ENCODE peak calls at places on chromosomes 2 and 18, in four cellular contexts. One of them, this sample, is unnamed.

GRCh38 chr2:109562421-109562820 is 51.3 kb downstream of the SEPTIN10 start:
- DNase-seq in esophagus squamous epithelium: no peak
- DNase-seq in prostate gland: no peak
- DNase-seq in body of pancreas: no peak
- DNase-seq in this sample: no peak

GRCh38 chr18:74540689-74541421 is 6.6 kb downstream of the CNDP1 start:
- DNase-seq in body of pancreas: no peak
- DNase-seq in prostate gland: no peak
- DNase-seq in esophagus squamous epithelium: no peak
- DNase-seq in this sample: no peak

GRCh38 chr2:47063159-47063930 is 91.8 kb downstream of the STPG4 start:
- DNase-seq in esophagus squamous epithelium: no peak
- DNase-seq in prostate gland: no peak
- DNase-seq in body of pancreas: no peak
- DNase-seq in this sample: no peak

GRCh38 chr18:31162825-31163435 is at the start of gene DSC1:
- DNase-seq in body of pancreas: no peak
- DNase-seq in esophagus squamous epithelium: no peak
- DNase-seq in prostate gland: no peak
- DNase-seq in this sample: no peak

GRCh38 chr2:15660491-15661294 is 69.0 kb downstream of the DDX1 start:
- DNase-seq in esophagus squamous epithelium: no peak
- DNase-seq in body of pancreas: no peak
- DNase-seq in prostate gland: no peak
- DNase-seq in this sample: no peak

GRCh38 chr2:11640132-11640531 is 29.9 kb downstream of the NTSR2 start:
- DNase-seq in prostate gland: no peak
- DNase-seq in body of pancreas: no peak
- DNase-seq in esophagus squamous epithelium: no peak
- DNase-seq in this sample: no peak

GRCh38 chr2:207506426-207506825 is 23.3 kb upstream of the CREB1 start:
- DNase-seq in prostate gland: no peak
- DNase-seq in esophagus squamous epithelium: no peak
- DNase-seq in body of pancreas: no peak
- DNase-seq in this sample: no peak

GRCh38 chr2:240839152-240840143 is 19.4 kb upstream of the KIF1A start:
- DNase-seq in prostate gland: no peak
- DNase-seq in body of pancreas: no peak
- DNase-seq in esophagus squamous epithelium: no peak
- DNase-seq in this sample: no peak

GRCh38 chr2:42224422-42225067 is 55.4 kb downstream of the EML4 start:
- DNase-seq in esophagus squamous epithelium: no peak
- DNase-seq in prostate gland: no peak
- DNase-seq in body of pancreas: no peak
- DNase-seq in this sample: no peak

GRCh38 chr2:98254504-98255059 is 91.7 kb upstream of the CNGA3 start:
- DNase-seq in esophagus squamous epithelium: no peak
- DNase-seq in body of pancreas: no peak
- DNase-seq in prostate gland: no peak
- DNase-seq in this sample: no peak

GRCh38 chr2:152569186-152569585 is 148.1 kb downstream of the PRPF40A start:
- DNase-seq in esophagus squamous epithelium: no peak
- DNase-seq in prostate gland: no peak
- DNase-seq in body of pancreas: no peak
- DNase-seq in this sample: no peak

GRCh38 chr2:95278051-95278471 is 3.8 kb downstream of the PROM2 start:
- DNase-seq in esophagus squamous epithelium: no peak
- DNase-seq in prostate gland: no peak
- DNase-seq in body of pancreas: no peak
- DNase-seq in this sample: no peak
- TF ChIP-seq POLR2A in esophagus squamous epithelium: no peak
- TF ChIP-seq POLR2A in prostate gland: no peak
- TF ChIP-seq POLR2A in body of pancreas: no peak
- TF ChIP-seq POLR2A in this sample: no peak

GRCh38 chr2:28765316-28765715 is 13.7 kb downstream of the PPP1CB start:
- DNase-seq in body of pancreas: no peak
- DNase-seq in prostate gland: no peak
- DNase-seq in esophagus squamous epithelium: no peak
- DNase-seq in this sample: no peak

GRCh38 chr2:28764909-28765308 is 13.3 kb downstream of the PPP1CB start:
- DNase-seq in esophagus squamous epithelium: no peak
- DNase-seq in prostate gland: no peak
- DNase-seq in body of pancreas: no peak
- DNase-seq in this sample: no peak

GRCh38 chr2:28766070-28766469 is 14.4 kb downstream of the PPP1CB start:
- DNase-seq in prostate gland: no peak
- DNase-seq in esophagus squamous epithelium: no peak
- DNase-seq in body of pancreas: no peak
- DNase-seq in this sample: no peak

GRCh38 chr2:28767367-28767766 is 15.7 kb downstream of the PPP1CB start:
- DNase-seq in prostate gland: no peak
- DNase-seq in esophagus squamous epithelium: no peak
- DNase-seq in body of pancreas: no peak
- DNase-seq in this sample: no peak

DNA sequence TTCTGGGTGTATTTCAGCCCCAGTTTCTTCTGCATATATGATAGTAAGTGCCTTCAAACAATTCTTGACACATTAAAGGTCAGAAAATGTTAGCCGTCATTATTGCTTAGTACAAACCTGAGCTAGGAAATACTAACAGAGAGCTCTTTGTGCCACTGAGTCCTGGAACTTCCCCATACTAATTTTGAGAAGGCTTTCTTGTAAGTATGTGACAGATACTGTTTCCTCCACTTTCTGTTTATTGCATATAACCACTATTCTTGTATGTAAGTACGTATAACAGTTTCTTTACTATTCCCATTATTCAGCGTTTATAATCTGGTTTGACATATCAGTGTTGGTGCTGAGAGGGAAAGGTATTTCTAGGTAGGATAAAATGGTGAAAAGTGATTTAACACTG is 9.8 kb downstream of the PPP1CB start:
- DNase-seq in body of pancreas: no peak
- DNase-seq in prostate gland: no peak
- DNase-seq in esophagus squamous epithelium: no peak
- DNase-seq in this sample: no peak
- TF ChIP-seq CTCF in body of pancreas: no peak
- TF ChIP-seq CTCF in prostate gland: no peak
- TF ChIP-seq CTCF in esophagus squamous epithelium: no peak
- TF ChIP-seq CTCF in this sample: no peak

GRCh38 chr2:9003616-9004337 is at the start of gene MBOAT2:
- DNase-seq in esophagus squamous epithelium: no peak
- DNase-seq in prostate gland: peak; percentile 80
- DNase-seq in body of pancreas: peak; percentile 83
- DNase-seq in this sample: peak; percentile 70
- TF ChIP-seq POLR2A in esophagus squamous epithelium: peak; percentile 75
- TF ChIP-seq POLR2A in prostate gland: peak; percentile 82
- TF ChIP-seq POLR2A in body of pancreas: peak; percentile 66
- TF ChIP-seq POLR2A in this sample: peak; percentile 61

GRCh38 chr18:78192044-78192443 is 787.6 kb upstream of the SALL3 start:
- DNase-seq in esophagus squamous epithelium: no peak
- DNase-seq in body of pancreas: peak; percentile 64
- DNase-seq in prostate gland: peak; percentile 54
- DNase-seq in this sample: no peak
- TF ChIP-seq CTCF in esophagus squamous epithelium: peak; percentile 39
- TF ChIP-seq CTCF in body of pancreas: no peak
- TF ChIP-seq CTCF in prostate gland: peak; percentile 62
- TF ChIP-seq CTCF in this sample: no peak

GRCh38 chr18:56696966-56697365 is 45.8 kb downstream of the WDR7 start:
- DNase-seq in esophagus squamous epithelium: no peak
- DNase-seq in prostate gland: no peak
- DNase-seq in body of pancreas: no peak
- DNase-seq in this sample: no peak
- TF ChIP-seq POLR2A in esophagus squamous epithelium: no peak
- TF ChIP-seq POLR2A in prostate gland: no peak
- TF ChIP-seq POLR2A in body of pancreas: no peak
- TF ChIP-seq POLR2A in this sample: no peak

DNA sequence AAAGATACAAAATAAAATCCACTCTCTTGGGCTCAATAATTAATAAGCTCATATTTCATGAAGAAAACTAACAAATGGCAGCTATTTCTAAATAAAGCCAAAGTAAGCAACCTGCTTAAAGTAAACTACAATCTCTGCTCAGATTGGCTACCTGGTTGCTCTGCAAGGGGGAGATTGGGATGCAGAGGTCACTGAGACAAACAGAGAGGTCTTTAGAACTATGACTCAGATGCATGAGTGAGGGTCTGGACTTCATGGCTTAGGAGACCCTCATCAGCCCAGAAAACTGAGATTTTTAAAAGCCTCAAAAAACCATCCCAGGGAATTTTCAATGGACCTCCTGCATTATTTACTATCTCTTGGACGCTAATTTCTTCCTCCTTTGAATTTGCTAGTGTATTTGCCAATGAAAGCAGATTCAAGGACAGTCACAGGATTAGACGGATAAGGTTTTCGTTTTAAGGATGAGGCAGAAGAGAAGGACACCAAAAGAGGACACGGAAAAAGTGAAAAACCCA is 17.4 kb downstream of the CYTIP start:
- DNase-seq in prostate gland: no peak
- DNase-seq in esophagus squamous epithelium: no peak
- DNase-seq in body of pancreas: no peak
- DNase-seq in this sample: no peak
- TF ChIP-seq CTCF in prostate gland: no peak
- TF ChIP-seq CTCF in esophagus squamous epithelium: no peak
- TF ChIP-seq CTCF in body of pancreas: no peak
- TF ChIP-seq CTCF in this sample: no peak

DNA sequence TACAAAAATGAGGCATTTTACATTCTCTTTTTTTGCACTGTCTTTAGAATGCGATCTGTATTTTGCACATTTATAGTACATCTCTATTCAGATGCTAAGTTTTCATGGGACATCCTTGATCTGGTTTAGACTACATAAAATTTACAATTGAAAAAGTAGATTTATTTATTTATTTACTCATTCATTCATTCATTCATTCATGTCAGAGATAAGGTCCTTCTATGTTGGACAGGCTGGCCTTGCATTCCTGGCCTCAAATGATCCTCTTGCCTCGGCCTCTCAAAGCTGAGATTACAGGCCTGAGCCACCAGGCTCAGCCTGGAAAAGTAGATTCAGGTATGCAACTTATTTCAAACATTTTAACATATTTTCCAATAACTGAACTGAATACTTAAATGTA is 16.0 kb upstream of the DCTN1 start:
- DNase-seq in body of pancreas: no peak
- DNase-seq in prostate gland: no peak
- DNase-seq in esophagus squamous epithelium: no peak
- DNase-seq in this sample: no peak
- TF ChIP-seq POLR2A in body of pancreas: no peak
- TF ChIP-seq POLR2A in prostate gland: no peak
- TF ChIP-seq POLR2A in esophagus squamous epithelium: no peak
- TF ChIP-seq POLR2A in this sample: no peak

This sample was measured in gastrocnemius medialis.